ENCODE peak calls at places on chromosomes 6 and 20, in five cellular contexts. C is HCT116, S is Panc1, R is breast epithelium, J is suprapubic skin. L is an unnamed sample. For H3K27me3, the result is how much of the 10 kb centered on the place peaks cover.

GRCh38 chr6:159815410-159815809 is 15.3 kb downstream of the PNLDC1 start:
- DNase-seq in R (no peak), J (no peak), S (no peak), C (no peak), L (no peak)

GRCh38 chr6:72553531-72554202 is 68.2 kb upstream of the KCNQ5 start:
- DNase-seq in C (no peak), S (peak), R (no peak), J (no peak), L (no peak)

GRCh38 chr6:85353012-85353411 is 96.9 kb upstream of the NT5E start:
- DNase-seq in R (no peak), J (no peak), C (no peak), S (no peak), L (no peak)

GRCh38 chr6:43005844-43006243 is 7.9 kb downstream of the MEA1 start:
- DNase-seq in R (no peak), S (no peak), J (no peak), C (no peak), L (no peak)

GRCh38 chr6:43979525-43979924 is 147.7 kb downstream of the MRPL14 start:
- DNase-seq in R (peak), J (no peak), S (no peak), C (no peak), L (no peak)

GRCh38 chr6:18507561-18507960 is 120.4 kb downstream of the RNF144B start:
- DNase-seq in S (no peak), C (no peak), R (no peak), J (no peak), L (no peak)

GRCh38 chr6:11412011-11412424 is 125.5 kb upstream of the TMEM170B start:
- DNase-seq in R (no peak), J (no peak), S (no peak), C (no peak), L (no peak)

GRCh38 chr20:61118429-61119224 is 133.4 kb upstream of the CDH4 start:
- DNase-seq in R (no peak), C (no peak), J (no peak), S (no peak), L (no peak)

GRCh38 chr6:103750603-103751002 is 1109.1 kb downstream of the HACE1 start:
- DNase-seq in R (no peak), C (no peak), S (no peak), J (no peak), L (no peak)

GRCh38 chr20:20553534-20553933 is 158.9 kb downstream of the RALGAPA2 start:
- DNase-seq in C (no peak), J (no peak), R (no peak), S (no peak), L (no peak)

GRCh38 chr6:30743099-30744053 is 889 bp upstream of the FLOT1 start:
- DNase-seq in C (no peak), R (no peak), S (no peak), J (no peak), L (no peak)

GRCh38 chr20:707711-708110 is 32.1 kb upstream of the SCRT2 start:
- DNase-seq in C (no peak), S (no peak), J (no peak), R (no peak), L (no peak)

GRCh38 chr6:37535701-37536461 is 36.2 kb upstream of the CCDC167 start:
- DNase-seq in C (no peak), S (no peak), R (no peak), J (no peak), L (peak)

GRCh38 chr6:167652042-167652700 is 174.5 kb upstream of the AFDN start:
- DNase-seq in S (no peak), R (no peak), J (no peak), C (no peak), L (no peak)

GRCh38 chr6:7976485-7977010 is 66.0 kb upstream of the TXNDC5 start:
- DNase-seq in R (no peak), S (no peak), J (no peak), C (no peak), L (no peak)

GRCh38 chr20:41177636-41178035 is 40.3 kb downstream of the PLCG1 start:
- DNase-seq in C (peak), R (peak), S (no peak), J (peak), L (no peak)

GRCh38 chr6:45436544-45437440 is 59.1 kb upstream of the SUPT3H start:
- DNase-seq in S (no peak), R (no peak), C (no peak), J (no peak), L (no peak)

GRCh38 chr6:106525111-106525884 is 104.0 kb downstream of the RTN4IP1 start:
- DNase-seq in R (no peak), C (no peak), J (no peak), S (no peak), L (no peak)

GRCh38 chr6:28944412-28945006 is 20.7 kb upstream of the TRIM27 start:
- DNase-seq in R (no peak), C (no peak), J (no peak), S (peak), L (peak)

GRCh38 chr20:4866429-4866828 is 134.9 kb downstream of the SLC23A2 start:
- DNase-seq in S (no peak), R (no peak), J (no peak), C (no peak), L (peak)

GRCh38 chr6:154509421-154510143 is 903 bp downstream of the CNKSR3 start:
- DNase-seq in S (no peak), J (peak), C (no peak), R (peak), L (peak)

GRCh38 chr6:34416877-34417371 is 8.9 kb downstream of the RPS10 start:
- DNase-seq in S (no peak), R (no peak), C (no peak), J (no peak), L (no peak)

GRCh38 chr20:48217191-48217590 is 431.9 kb upstream of the SULF2 start:
- DNase-seq in R (no peak), C (no peak), S (no peak), J (no peak), L (no peak)

GRCh38 chr6:15897063-15897934 is 231.6 kb upstream of the MYLIP start:
- DNase-seq in C (no peak), R (no peak), J (no peak), S (no peak), L (no peak)

GRCh38 chr20:56409521-56409920 is 2.5 kb upstream of the CASS4 start:
- DNase-seq in J (no peak), C (no peak), R (no peak), S (no peak), L (no peak)

GRCh38 chr6:139979021-139979721 is 604.7 kb upstream of the CITED2 start:
- DNase-seq in R (no peak), S (no peak), J (no peak), C (no peak), L (no peak)

DNA sequence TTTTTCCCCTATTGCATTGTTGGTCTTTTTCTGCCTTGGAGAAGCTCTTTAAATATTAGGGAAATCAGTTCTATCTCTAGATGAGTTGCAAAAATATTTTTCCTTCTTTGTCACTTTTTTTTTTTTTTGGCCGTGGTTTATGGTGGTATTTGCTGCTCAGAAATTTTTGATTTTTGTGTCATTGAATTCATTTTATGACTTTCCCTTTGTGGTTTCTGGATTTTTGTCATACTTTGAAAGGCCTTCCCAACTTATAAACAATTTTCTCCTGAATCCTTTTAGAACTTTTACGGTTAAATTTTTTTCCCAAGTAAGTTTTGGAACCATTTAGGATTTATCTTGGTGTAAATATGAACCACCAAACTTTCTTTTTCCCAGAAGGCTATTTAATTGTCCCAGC is 145.6 kb downstream of the GJA10 start:
- DNase-seq in C (no peak), S (no peak), J (no peak), R (no peak), L (no peak)
- H3K4me3 ChIP-seq in C (no peak), S (no peak), J (no peak), R (no peak), L (no peak)

DNA sequence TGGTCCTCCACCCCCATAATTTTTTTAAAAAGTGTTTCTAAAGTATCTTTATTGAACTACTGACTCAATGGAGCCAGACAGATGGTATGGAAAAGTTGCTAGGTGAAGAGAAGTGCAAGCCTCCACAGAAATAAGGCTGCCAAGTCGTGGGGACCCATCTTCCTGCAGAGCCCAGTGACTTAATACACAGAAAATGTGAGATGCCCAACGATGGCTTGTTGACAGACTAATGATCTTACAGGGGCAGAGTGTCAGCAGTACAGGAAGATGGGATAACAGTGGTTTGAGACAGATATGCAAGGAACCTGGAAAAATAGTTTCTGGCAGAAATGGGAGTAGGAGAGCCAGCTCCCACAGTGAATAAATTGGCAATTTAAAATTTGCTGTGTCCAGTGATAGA is 43.2 kb downstream of the FYN start:
- DNase-seq in J (no peak), R (no peak), C (no peak), S (no peak), L (no peak)
- TF ChIP-seq POLR2AphosphoS5 in J (no peak), R (no peak), C (no peak), S (no peak), L (no peak)

DNA sequence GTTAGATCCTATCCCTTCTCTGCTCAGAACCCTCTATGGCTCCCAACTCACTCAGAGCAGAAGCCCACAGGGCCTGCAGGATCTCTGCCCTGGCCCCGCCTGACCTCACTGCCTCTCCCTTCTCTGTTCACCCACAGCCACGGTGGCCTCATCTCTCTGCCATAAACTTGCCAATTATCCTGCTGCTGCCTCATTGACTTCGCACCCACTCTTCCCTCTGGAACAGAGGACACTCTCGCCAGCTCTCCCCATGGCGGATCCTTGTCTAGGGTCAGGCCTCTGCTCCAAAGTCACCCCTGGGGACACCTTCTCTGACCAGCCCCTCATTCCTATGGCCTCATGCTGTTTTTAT is 86.4 kb downstream of the CEBPB start:
- DNase-seq in S (no peak), R (no peak), C (no peak), J (no peak), L (no peak)
- H3K27me3 ChIP-seq in S (under half), R (under half), C (under half), J (under half), L (under half)

DNA sequence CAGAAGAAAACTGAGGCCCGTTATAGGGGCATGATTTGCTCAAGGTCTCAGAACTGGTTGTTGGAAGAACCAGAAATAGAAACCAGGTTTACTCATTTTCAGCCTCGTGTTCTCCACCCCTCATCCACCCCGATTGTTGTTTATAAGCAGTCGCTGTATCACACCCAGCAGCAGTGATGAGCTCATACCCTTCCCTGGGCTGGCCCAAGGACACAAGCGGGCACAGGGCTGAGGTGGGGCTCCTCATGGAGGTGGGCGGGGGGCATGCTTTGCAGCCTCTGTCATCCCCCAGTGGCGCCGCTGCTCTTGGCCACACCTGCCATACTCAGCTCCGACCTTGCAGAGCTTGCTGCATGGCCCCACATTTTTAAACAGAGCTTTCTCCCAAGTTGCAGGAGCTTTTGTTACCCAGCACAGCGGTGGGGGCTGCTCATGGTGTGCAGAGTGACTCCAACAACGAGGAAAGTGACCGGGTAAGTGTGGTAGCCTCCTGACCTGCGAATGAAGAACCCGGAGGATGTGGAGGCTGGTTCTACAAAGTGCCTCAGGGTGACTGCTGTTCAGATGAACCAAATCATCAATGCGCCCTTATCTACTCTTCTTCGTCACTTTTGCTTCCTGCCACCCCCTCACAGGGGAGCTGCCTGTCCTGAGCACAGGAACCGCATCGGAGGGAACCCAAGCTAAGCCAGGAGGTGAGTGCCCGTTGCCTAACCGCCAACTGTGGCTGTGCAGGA is 43.5 kb upstream of the NKX2-2 start:
- DNase-seq in R (no peak), J (no peak), C (no peak), S (no peak), L (no peak)
- H3K4me3 ChIP-seq in R (no peak), J (no peak), C (no peak), S (no peak), L (no peak)

GRCh38 chr6:27126815-27127537 is 120.5 kb upstream of the PRSS16 start:
- DNase-seq in R (peak), S (peak), J (peak), C (peak), L (peak)
- TF ChIP-seq POLR2AphosphoS5 in R (peak), S (peak), J (no peak), C (no peak), L (peak)

DNA sequence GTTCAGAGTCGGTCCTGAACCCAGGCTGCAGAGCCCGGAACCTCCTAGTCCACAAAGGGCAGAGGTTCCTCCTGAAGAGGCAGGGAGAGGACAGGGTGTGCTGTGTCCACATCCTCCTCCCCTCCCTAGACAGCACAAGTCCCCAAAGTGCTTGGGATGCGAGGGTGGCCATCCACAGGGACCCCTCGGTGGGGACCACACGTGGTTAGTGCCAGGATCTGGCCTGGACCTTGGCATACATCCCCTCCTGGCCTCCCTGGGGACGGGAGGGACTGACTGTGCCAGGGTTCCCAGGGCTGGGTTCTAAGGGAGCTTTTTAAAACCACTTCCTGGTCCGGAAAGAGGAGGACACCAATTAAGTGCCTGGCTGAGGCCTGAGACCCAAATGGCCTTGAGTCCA is 63.2 kb downstream of the CTCFL start:
- DNase-seq in J (no peak), R (no peak), S (no peak), C (no peak), L (no peak)
- H3K27me3 ChIP-seq in J (under half), R (under half), S (under half), C (under half), L (under half)

GRCh38 chr6:149834513-149835481 is 29.4 kb downstream of the LRP11 start:
- DNase-seq in C (peak), S (peak), R (no peak), J (no peak), L (peak)

GRCh38 chr6:149833651-149834050 is 30.5 kb downstream of the LRP11 start:
- DNase-seq in S (no peak), J (no peak), C (no peak), R (no peak), L (no peak)

GRCh38 chr6:149831380-149831820 is 32.8 kb downstream of the LRP11 start:
- DNase-seq in S (no peak), J (no peak), R (peak), C (no peak), L (no peak)

DNA sequence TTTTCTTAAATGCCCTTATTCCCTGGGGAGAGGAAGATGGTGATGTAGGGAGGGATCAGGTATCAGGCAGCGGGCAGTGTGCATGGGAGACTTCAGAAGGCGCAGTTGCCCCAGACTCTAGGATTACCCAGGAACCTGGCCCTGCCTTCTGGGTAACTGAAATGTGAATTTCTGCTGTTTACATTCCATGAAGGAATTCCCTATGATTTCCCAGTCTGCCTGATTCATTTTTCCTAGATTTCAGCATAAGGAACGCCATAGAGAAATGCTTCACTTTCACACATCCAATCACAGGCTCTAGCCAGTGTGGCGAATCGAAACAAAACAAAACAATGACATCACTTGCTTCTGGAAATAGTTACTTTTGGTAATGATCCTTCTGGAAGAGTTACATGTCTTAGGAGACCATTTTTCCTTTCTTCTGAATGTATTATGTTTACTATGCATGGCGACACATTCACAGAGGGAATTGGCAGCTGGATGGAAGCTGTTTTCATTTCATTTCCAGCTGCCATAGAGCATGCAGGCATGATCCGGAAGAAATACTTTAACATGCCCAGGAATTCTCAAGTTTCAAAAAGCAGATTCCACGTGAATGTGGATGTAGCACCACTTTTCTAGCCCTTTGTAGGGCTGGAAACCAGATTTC is 33.3 kb downstream of the LRP11 start:
- DNase-seq in J (no peak), C (no peak), R (no peak), S (no peak), L (no peak)
- H3K4me3 ChIP-seq in J (no peak), C (no peak), R (peak), S (no peak), L (no peak)

DNA sequence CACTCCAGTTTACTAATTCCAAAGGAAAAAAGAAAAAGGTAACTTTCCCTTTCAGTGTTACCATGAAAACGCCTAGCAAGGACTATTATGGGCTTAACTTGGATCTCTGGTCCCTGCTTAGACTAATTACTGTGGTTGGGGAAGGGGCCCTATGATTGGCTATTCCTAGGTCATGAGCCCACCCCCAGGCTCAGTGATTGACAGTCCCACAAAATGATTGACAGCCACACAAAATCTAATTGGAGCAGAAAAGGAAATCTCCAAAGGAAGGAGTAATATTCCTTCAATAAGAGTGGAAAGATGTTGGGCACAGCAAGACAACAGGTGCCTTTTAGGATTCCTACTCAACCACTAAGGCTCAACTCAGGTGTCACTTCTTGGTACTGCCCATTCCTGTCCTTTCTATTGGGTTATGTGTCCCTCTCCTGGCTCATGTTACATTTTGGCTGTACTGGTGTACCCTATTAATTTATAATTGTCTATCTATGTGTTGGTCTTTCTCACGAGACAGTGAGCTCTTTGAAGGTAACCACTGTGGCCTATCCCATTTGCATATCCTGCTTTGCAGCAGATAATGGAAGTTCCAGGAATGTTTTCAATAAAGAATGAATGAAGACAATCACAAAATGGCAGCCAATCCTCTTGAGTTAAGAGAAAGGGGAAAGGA is 5.5 kb upstream of the UTRN start:
- DNase-seq in C (no peak), S (no peak), J (no peak), R (no peak), L (no peak)
- TF ChIP-seq POLR2AphosphoS5 in C (no peak), S (no peak), J (no peak), R (no peak), L (peak)

L was measured in prostate gland.